ENCODE peak calls at places on chromosomes 6 and 20, in nine cellular contexts. One of them, this sample, is unnamed.

GRCh38 chr6:3715285-3715684 is 36.2 kb downstream of the PXDC1 start:
- DNase-seq in brain microvascular endothelial cell: no peak
- DNase-seq in left ventricle myocardium inferior: no peak
- DNase-seq in GM23338: no peak
- DNase-seq in GM12865: no peak
- DNase-seq in stomach: no peak
- DNase-seq in glutamatergic neuron: no peak
- DNase-seq in cardiac fibroblast: no peak
- DNase-seq in tibial nerve: no peak
- DNase-seq in this sample: no peak

GRCh38 chr6:20263059-20263458 is 50.8 kb upstream of the MBOAT1 start:
- DNase-seq in brain microvascular endothelial cell: no peak
- DNase-seq in left ventricle myocardium inferior: no peak
- DNase-seq in GM23338: no peak
- DNase-seq in GM12865: no peak
- DNase-seq in stomach: no peak
- DNase-seq in glutamatergic neuron: no peak
- DNase-seq in cardiac fibroblast: no peak
- DNase-seq in tibial nerve: no peak
- DNase-seq in this sample: no peak

GRCh38 chr20:53070714-53071392 is 98.7 kb downstream of the TSHZ2 start:
- DNase-seq in brain microvascular endothelial cell: no peak
- DNase-seq in left ventricle myocardium inferior: no peak
- DNase-seq in GM23338: no peak
- DNase-seq in GM12865: peak; percentile 24
- DNase-seq in stomach: no peak
- DNase-seq in glutamatergic neuron: no peak
- DNase-seq in cardiac fibroblast: no peak
- DNase-seq in tibial nerve: no peak
- DNase-seq in this sample: no peak

GRCh38 chr6:129546702-129547101 is 163.3 kb downstream of the ARHGAP18 start:
- DNase-seq in brain microvascular endothelial cell: peak; percentile 37
- DNase-seq in left ventricle myocardium inferior: no peak
- DNase-seq in GM23338: no peak
- DNase-seq in GM12865: no peak
- DNase-seq in stomach: no peak
- DNase-seq in glutamatergic neuron: no peak
- DNase-seq in cardiac fibroblast: peak; percentile 6
- DNase-seq in tibial nerve: no peak
- DNase-seq in this sample: no peak

GRCh38 chr20:40192529-40192928 is 496.5 kb downstream of the MAFB start:
- DNase-seq in brain microvascular endothelial cell: no peak
- DNase-seq in left ventricle myocardium inferior: no peak
- DNase-seq in GM23338: no peak
- DNase-seq in GM12865: no peak
- DNase-seq in stomach: no peak
- DNase-seq in glutamatergic neuron: no peak
- DNase-seq in cardiac fibroblast: no peak
- DNase-seq in tibial nerve: no peak
- DNase-seq in this sample: no peak

GRCh38 chr6:168072266-168072665 is 6.7 kb downstream of the FRMD1 start:
- DNase-seq in brain microvascular endothelial cell: no peak
- DNase-seq in left ventricle myocardium inferior: no peak
- DNase-seq in GM23338: no peak
- DNase-seq in GM12865: no peak
- DNase-seq in stomach: no peak
- DNase-seq in glutamatergic neuron: no peak
- DNase-seq in cardiac fibroblast: no peak
- DNase-seq in tibial nerve: no peak
- DNase-seq in this sample: no peak

GRCh38 chr6:40674170-40674569 is 87.0 kb upstream of the LRFN2 start:
- DNase-seq in brain microvascular endothelial cell: no peak
- DNase-seq in left ventricle myocardium inferior: no peak
- DNase-seq in GM23338: no peak
- DNase-seq in GM12865: no peak
- DNase-seq in stomach: no peak
- DNase-seq in glutamatergic neuron: no peak
- DNase-seq in cardiac fibroblast: no peak
- DNase-seq in tibial nerve: no peak
- DNase-seq in this sample: no peak

GRCh38 chr6:23532227-23532626 is 593.8 kb upstream of the NRSN1 start:
- DNase-seq in brain microvascular endothelial cell: peak; percentile 7
- DNase-seq in left ventricle myocardium inferior: no peak
- DNase-seq in GM23338: no peak
- DNase-seq in GM12865: no peak
- DNase-seq in stomach: no peak
- DNase-seq in glutamatergic neuron: no peak
- DNase-seq in cardiac fibroblast: peak; percentile 55
- DNase-seq in tibial nerve: no peak
- DNase-seq in this sample: no peak

GRCh38 chr20:24764027-24764797 is 184.9 kb upstream of the CST7 start:
- DNase-seq in brain microvascular endothelial cell: no peak
- DNase-seq in left ventricle myocardium inferior: no peak
- DNase-seq in GM23338: no peak
- DNase-seq in GM12865: no peak
- DNase-seq in stomach: peak; percentile 8
- DNase-seq in glutamatergic neuron: no peak
- DNase-seq in cardiac fibroblast: no peak
- DNase-seq in tibial nerve: no peak
- DNase-seq in this sample: no peak

GRCh38 chr6:108252055-108252454 is 8.8 kb downstream of the SNX3 start:
- DNase-seq in brain microvascular endothelial cell: no peak
- DNase-seq in left ventricle myocardium inferior: no peak
- DNase-seq in GM23338: no peak
- DNase-seq in GM12865: no peak
- DNase-seq in stomach: no peak
- DNase-seq in glutamatergic neuron: no peak
- DNase-seq in cardiac fibroblast: no peak
- DNase-seq in tibial nerve: no peak
- DNase-seq in this sample: no peak

GRCh38 chr6:108251252-108251651 is 9.6 kb downstream of the SNX3 start:
- DNase-seq in brain microvascular endothelial cell: no peak
- DNase-seq in left ventricle myocardium inferior: no peak
- DNase-seq in GM23338: no peak
- DNase-seq in GM12865: no peak
- DNase-seq in stomach: no peak
- DNase-seq in glutamatergic neuron: no peak
- DNase-seq in cardiac fibroblast: no peak
- DNase-seq in tibial nerve: no peak
- DNase-seq in this sample: no peak

GRCh38 chr6:108254436-108255410 is 6.1 kb downstream of the SNX3 start:
- DNase-seq in brain microvascular endothelial cell: no peak
- DNase-seq in left ventricle myocardium inferior: no peak
- DNase-seq in GM23338: no peak
- DNase-seq in GM12865: no peak
- DNase-seq in stomach: no peak
- DNase-seq in glutamatergic neuron: no peak
- DNase-seq in cardiac fibroblast: no peak
- DNase-seq in tibial nerve: no peak
- DNase-seq in this sample: no peak

GRCh38 chr6:108247965-108248536 is 12.8 kb downstream of the SNX3 start:
- DNase-seq in brain microvascular endothelial cell: no peak
- DNase-seq in left ventricle myocardium inferior: no peak
- DNase-seq in GM23338: no peak
- DNase-seq in GM12865: no peak
- DNase-seq in stomach: no peak
- DNase-seq in glutamatergic neuron: no peak
- DNase-seq in cardiac fibroblast: no peak
- DNase-seq in tibial nerve: no peak
- DNase-seq in this sample: no peak

DNA sequence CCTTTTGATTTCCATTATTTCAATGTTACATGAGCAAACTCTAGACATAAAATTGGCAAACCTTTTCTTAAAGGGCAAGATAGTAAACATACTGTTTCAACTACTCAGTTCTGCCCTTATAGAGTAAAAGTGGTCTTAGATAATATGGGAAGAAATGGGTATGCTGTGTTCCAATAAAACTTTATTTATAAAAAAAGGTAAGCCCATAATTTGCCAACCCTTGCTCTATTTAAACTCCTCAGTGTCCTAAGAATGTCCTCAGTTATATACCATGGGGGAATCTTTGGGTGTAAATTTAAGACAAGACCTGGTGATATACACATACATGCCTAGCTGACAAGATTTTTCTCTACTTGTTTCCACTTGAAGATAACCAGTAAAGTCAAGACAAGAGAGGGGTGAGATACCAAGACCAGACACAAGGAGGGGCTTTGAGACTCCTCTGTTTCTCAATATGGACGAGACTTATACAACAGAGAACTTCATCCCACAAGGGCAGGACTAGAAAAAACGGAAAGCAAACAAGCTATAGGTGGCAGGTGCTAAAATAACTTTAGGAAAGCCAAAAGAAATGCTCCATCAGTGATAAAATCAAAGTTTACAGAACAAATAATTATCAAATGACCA is 10.5 kb downstream of the SNX3 start:
- DNase-seq in brain microvascular endothelial cell: peak; percentile 50
- DNase-seq in left ventricle myocardium inferior: no peak
- DNase-seq in GM23338: peak; percentile 75
- DNase-seq in GM12865: peak; percentile 48
- DNase-seq in stomach: no peak
- DNase-seq in glutamatergic neuron: no peak
- DNase-seq in cardiac fibroblast: peak; percentile 39
- DNase-seq in tibial nerve: no peak
- DNase-seq in this sample: no peak
- TF ChIP-seq CTCF in brain microvascular endothelial cell: peak; percentile 61
- TF ChIP-seq CTCF in left ventricle myocardium inferior: no peak
- TF ChIP-seq CTCF in GM23338: peak; percentile 68
- TF ChIP-seq CTCF in GM12865: peak; percentile 31
- TF ChIP-seq CTCF in stomach: no peak
- TF ChIP-seq CTCF in glutamatergic neuron: peak; percentile 38
- TF ChIP-seq CTCF in cardiac fibroblast: peak; percentile 12
- TF ChIP-seq CTCF in tibial nerve: no peak
- TF ChIP-seq CTCF in this sample: peak; percentile 52

GRCh38 chr20:58028123-58028522 is 200.3 kb downstream of the ANKRD60 start:
- DNase-seq in brain microvascular endothelial cell: no peak
- DNase-seq in left ventricle myocardium inferior: no peak
- DNase-seq in GM23338: peak; percentile 68
- DNase-seq in GM12865: no peak
- DNase-seq in stomach: no peak
- DNase-seq in glutamatergic neuron: no peak
- DNase-seq in cardiac fibroblast: no peak
- DNase-seq in tibial nerve: no peak
- DNase-seq in this sample: no peak
- TF ChIP-seq CTCF in brain microvascular endothelial cell: peak; percentile 50
- TF ChIP-seq CTCF in left ventricle myocardium inferior: peak; percentile 26
- TF ChIP-seq CTCF in GM23338: peak; percentile 69
- TF ChIP-seq CTCF in GM12865: no peak
- TF ChIP-seq CTCF in stomach: no peak
- TF ChIP-seq CTCF in glutamatergic neuron: no peak
- TF ChIP-seq CTCF in cardiac fibroblast: no peak
- TF ChIP-seq CTCF in tibial nerve: no peak
- TF ChIP-seq CTCF in this sample: peak; percentile 42

GRCh38 chr6:26520840-26521484 is 17.2 kb upstream of the HMGN4 start:
- DNase-seq in brain microvascular endothelial cell: peak; percentile 74
- DNase-seq in left ventricle myocardium inferior: peak; percentile 88
- DNase-seq in GM23338: peak; percentile 84
- DNase-seq in GM12865: peak; percentile 93
- DNase-seq in stomach: peak; percentile 89
- DNase-seq in glutamatergic neuron: peak; percentile 86
- DNase-seq in cardiac fibroblast: peak; percentile 84
- DNase-seq in tibial nerve: peak; percentile 80
- DNase-seq in this sample: no peak
- TF ChIP-seq CTCF in brain microvascular endothelial cell: no peak
- TF ChIP-seq CTCF in left ventricle myocardium inferior: no peak
- TF ChIP-seq CTCF in GM23338: no peak
- TF ChIP-seq CTCF in GM12865: no peak
- TF ChIP-seq CTCF in stomach: peak; percentile 4
- TF ChIP-seq CTCF in glutamatergic neuron: no peak
- TF ChIP-seq CTCF in cardiac fibroblast: no peak
- TF ChIP-seq CTCF in tibial nerve: no peak
- TF ChIP-seq CTCF in this sample: no peak

DNA sequence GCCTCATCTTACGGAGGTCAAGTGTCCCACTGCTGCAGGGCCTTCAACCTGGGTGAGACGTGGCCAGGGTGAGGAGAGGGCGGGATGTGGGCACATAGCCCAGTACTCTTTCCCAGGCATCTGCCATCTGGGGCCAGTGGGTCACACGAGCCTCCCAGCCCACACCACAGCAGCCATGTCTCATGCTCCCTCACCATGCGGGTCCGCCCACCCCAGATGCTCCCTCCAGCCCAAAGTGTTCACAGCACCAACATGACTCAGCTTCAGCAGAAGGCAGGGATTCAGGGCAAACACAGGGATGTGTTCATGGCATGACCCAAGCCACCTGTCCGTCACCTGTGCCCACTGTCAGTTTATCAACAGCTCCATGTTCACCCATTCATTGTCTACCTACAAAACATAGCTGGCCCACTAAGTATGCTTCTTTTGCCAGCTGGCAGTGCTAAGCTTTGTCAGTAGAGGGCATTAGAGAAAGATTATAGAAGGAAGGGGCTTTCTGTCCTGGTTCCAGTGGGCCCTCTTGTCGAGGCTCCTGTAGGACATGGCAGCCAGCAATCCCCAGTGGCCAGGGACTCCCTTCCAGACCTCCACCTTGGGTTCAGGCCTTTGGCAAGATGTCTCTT is 109.2 kb downstream of the FOXF2 start:
- DNase-seq in brain microvascular endothelial cell: no peak
- DNase-seq in left ventricle myocardium inferior: no peak
- DNase-seq in GM23338: peak; percentile 27
- DNase-seq in GM12865: no peak
- DNase-seq in stomach: no peak
- DNase-seq in glutamatergic neuron: no peak
- DNase-seq in cardiac fibroblast: no peak
- DNase-seq in tibial nerve: no peak
- DNase-seq in this sample: no peak
- TF ChIP-seq CTCF in brain microvascular endothelial cell: peak; percentile 35
- TF ChIP-seq CTCF in left ventricle myocardium inferior: no peak
- TF ChIP-seq CTCF in GM23338: peak; percentile 40
- TF ChIP-seq CTCF in GM12865: peak; percentile 8
- TF ChIP-seq CTCF in stomach: no peak
- TF ChIP-seq CTCF in glutamatergic neuron: no peak
- TF ChIP-seq CTCF in cardiac fibroblast: peak; percentile 13
- TF ChIP-seq CTCF in tibial nerve: no peak
- TF ChIP-seq CTCF in this sample: peak; percentile 54

DNA sequence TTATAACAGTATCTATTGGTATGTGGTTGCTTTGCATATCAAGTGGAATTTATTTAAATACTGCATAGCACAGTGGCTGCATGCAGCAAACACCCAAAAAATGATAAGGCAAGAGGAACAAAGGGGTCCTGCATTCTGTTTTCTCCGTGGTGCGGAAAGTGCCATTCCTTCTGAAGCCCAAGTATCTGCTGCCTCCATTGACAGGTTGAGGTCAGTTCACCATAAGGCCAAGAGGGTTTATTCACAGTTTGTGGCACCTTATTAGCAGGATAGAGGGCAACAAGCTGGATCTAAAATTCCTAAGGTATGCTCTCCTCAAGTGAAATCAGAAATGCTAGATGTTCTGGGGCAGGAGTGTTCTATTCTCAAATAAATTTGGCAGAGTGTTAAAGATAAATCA is 9.3 kb downstream of the CARMIL1 start:
- DNase-seq in brain microvascular endothelial cell: no peak
- DNase-seq in left ventricle myocardium inferior: no peak
- DNase-seq in GM23338: no peak
- DNase-seq in GM12865: no peak
- DNase-seq in stomach: no peak
- DNase-seq in glutamatergic neuron: no peak
- DNase-seq in cardiac fibroblast: no peak
- DNase-seq in tibial nerve: no peak
- DNase-seq in this sample: no peak
- TF ChIP-seq CTCF in brain microvascular endothelial cell: no peak
- TF ChIP-seq CTCF in left ventricle myocardium inferior: no peak
- TF ChIP-seq CTCF in GM23338: no peak
- TF ChIP-seq CTCF in GM12865: no peak
- TF ChIP-seq CTCF in stomach: no peak
- TF ChIP-seq CTCF in glutamatergic neuron: no peak
- TF ChIP-seq CTCF in cardiac fibroblast: no peak
- TF ChIP-seq CTCF in tibial nerve: no peak
- TF ChIP-seq CTCF in this sample: no peak

This sample was measured in chondrocyte.